ENCODE peak calls at places on chromosomes 16 and 17, in eight cellular contexts. X, V, J, S, F, I, N and G are unnamed samples. For H3K4me1, the result is how much of the 10 kb centered on the place peaks cover.

GRCh38 chr16:10656618-10657017 is 38.1 kb downstream of the TEKT5 start:
- DNase-seq in X (no peak), V (no peak), J (no peak), S (no peak), F (no peak), I (no peak), N (no peak), G (no peak)

GRCh38 chr16:3740186-3740585 is 22.9 kb upstream of the TRAP1 start:
- DNase-seq in X (no peak), V (no peak), J (no peak), S (no peak), F (no peak), I (no peak), N (no peak), G (peak)

GRCh38 chr17:47775181-47775580 is 42.1 kb downstream of the TBX21 start:
- DNase-seq in X (no peak), V (no peak), J (no peak), S (no peak), F (no peak), I (no peak), N (no peak), G (no peak)

GRCh38 chr17:16477255-16477654 is 14.7 kb downstream of the LRRC75A start:
- DNase-seq in X (peak), V (peak), J (peak), S (peak), F (no peak), I (peak), N (no peak), G (peak)

GRCh38 chr16:87297918-87298631 is 19.1 kb downstream of the C16orf95 start:
- DNase-seq in X (peak), V (no peak), J (peak), S (peak), F (no peak), I (peak), N (no peak), G (no peak)

GRCh38 chr16:85800321-85800669 is 800 bp downstream of the COX4I1 start:
- DNase-seq in X (peak), V (no peak), J (no peak), S (peak), F (no peak), I (no peak), N (no peak), G (no peak)

GRCh38 chr17:69724236-69724635 is 309.7 kb downstream of the MAP2K6 start:
- DNase-seq in X (no peak), V (no peak), J (no peak), S (no peak), F (no peak), I (peak), N (no peak), G (no peak)

GRCh38 chr17:81200695-81201580 is 21.8 kb downstream of the CEP131 start:
- DNase-seq in X (peak), V (peak), J (peak), S (peak), F (peak), I (peak), N (no peak), G (no peak)

GRCh38 chr16:67277999-67278772 is 1.1 kb upstream of the PLEKHG4 start:
- DNase-seq in X (peak), V (no peak), J (peak), S (peak), F (no peak), I (peak), N (no peak), G (no peak)

GRCh38 chr17:59899099-59899498 is 6.2 kb downstream of the RPS6KB1 start:
- DNase-seq in X (no peak), V (peak), J (no peak), S (no peak), F (no peak), I (no peak), N (no peak), G (no peak)

GRCh38 chr16:83577201-83577600 is 230.6 kb upstream of the HSBP1 start:
- DNase-seq in X (no peak), V (no peak), J (no peak), S (no peak), F (no peak), I (no peak), N (no peak), G (no peak)

GRCh38 chr16:66159987-66160386 is 206.5 kb upstream of the CDH5 start:
- DNase-seq in X (peak), V (no peak), J (no peak), S (no peak), F (no peak), I (peak), N (no peak), G (no peak)

GRCh38 chr17:50426814-50427787 is 1.1 kb downstream of the ACSF2 start:
- DNase-seq in X (peak), V (peak), J (peak), S (peak), F (peak), I (peak), N (no peak), G (peak)

GRCh38 chr17:34757106-34757505 is 177.7 kb downstream of the TMEM132E start:
- DNase-seq in X (peak), V (no peak), J (no peak), S (no peak), F (no peak), I (no peak), N (no peak), G (peak)

GRCh38 chr17:80348551-80349436 is 66.2 kb upstream of the ENDOV start:
- DNase-seq in X (no peak), V (no peak), J (no peak), S (no peak), F (no peak), I (peak), N (no peak), G (no peak)

GRCh38 chr17:249236-249993 is 68.0 kb upstream of the DOC2B start:
- DNase-seq in X (no peak), V (no peak), J (no peak), S (no peak), F (peak), I (no peak), N (no peak), G (peak)

GRCh38 chr16:49165025-49165424 is 116.6 kb downstream of the CBLN1 start:
- DNase-seq in X (no peak), V (no peak), J (no peak), S (no peak), F (no peak), I (no peak), N (no peak), G (no peak)

GRCh38 chr17:352421-353212 is at the start of gene RPH3AL:
- DNase-seq in X (peak), V (peak), J (no peak), S (peak), F (peak), I (no peak), N (no peak), G (no peak)

GRCh38 chr16:87333101-87333500 is 15.9 kb upstream of the C16orf95 start:
- DNase-seq in X (no peak), V (no peak), J (peak), S (no peak), F (no peak), I (no peak), N (no peak), G (no peak)

GRCh38 chr16:86511317-86512161 is 1.2 kb downstream of the FOXF1 start:
- DNase-seq in X (no peak), V (no peak), J (no peak), S (no peak), F (no peak), I (peak), N (no peak), G (peak)

GRCh38 chr17:9860851-9861250 is 35.1 kb downstream of the GLP2R start:
- DNase-seq in X (no peak), V (no peak), J (no peak), S (no peak), F (no peak), I (no peak), N (no peak), G (no peak)

GRCh38 chr16:72216767-72217166 is 44.8 kb upstream of the PMFBP1 start:
- DNase-seq in X (no peak), V (no peak), J (no peak), S (peak), F (no peak), I (no peak), N (no peak), G (no peak)

GRCh38 chr16:64167851-64168770 is 953.8 kb downstream of the CDH11 start:
- DNase-seq in X (no peak), V (no peak), J (no peak), S (no peak), F (no peak), I (no peak), N (no peak), G (no peak)

GRCh38 chr17:37084375-37084774 is 135.6 kb downstream of the AATF start:
- DNase-seq in X (no peak), V (no peak), J (no peak), S (no peak), F (no peak), I (no peak), N (no peak), G (no peak)

GRCh38 chr16:73329363-73330306 is 281.7 kb upstream of the ZFHX3 start:
- DNase-seq in X (no peak), V (no peak), J (no peak), S (peak), F (no peak), I (no peak), N (no peak), G (no peak)

GRCh38 chr17:6492892-6493674 is 48.8 kb downstream of the PIMREG start:
- DNase-seq in X (no peak), V (peak), J (no peak), S (no peak), F (no peak), I (no peak), N (no peak), G (peak)

GRCh38 chr17:59798111-59798510 is 90.7 kb downstream of the VMP1 start:
- DNase-seq in X (no peak), V (no peak), J (no peak), S (no peak), F (no peak), I (no peak), N (no peak), G (no peak)

GRCh38 chr16:88818610-88818874 is 6.8 kb upstream of the APRT start:
- DNase-seq in X (no peak), V (no peak), J (no peak), S (no peak), F (no peak), I (no peak), N (no peak), G (no peak)

GRCh38 chr16:73792199-73793108 is 504.2 kb upstream of the PSMD7 start:
- DNase-seq in X (no peak), V (no peak), J (no peak), S (no peak), F (no peak), I (no peak), N (no peak), G (no peak)

GRCh38 chr16:22665803-22666202 is 148.2 kb upstream of the HS3ST2 start:
- DNase-seq in X (no peak), V (no peak), J (no peak), S (no peak), F (no peak), I (no peak), N (no peak), G (no peak)

GRCh38 chr17:63439682-63440081 is 6.4 kb downstream of the CYB561 start:
- DNase-seq in X (no peak), V (no peak), J (no peak), S (no peak), F (no peak), I (peak), N (no peak), G (no peak)

GRCh38 chr17:74923538-74924249 is 379 bp upstream of the OTOP2 start:
- DNase-seq in X (peak), V (peak), J (peak), S (peak), F (peak), I (peak), N (no peak), G (no peak)

GRCh38 chr16:68083861-68084503 is 1.2 kb upstream of the NFATC3 start:
- DNase-seq in X (no peak), V (peak), J (no peak), S (peak), F (no peak), I (peak), N (no peak), G (peak)

GRCh38 chr17:76034433-76035185 is 7.5 kb upstream of the EVPL start:
- DNase-seq in X (no peak), V (no peak), J (no peak), S (no peak), F (no peak), I (no peak), N (no peak), G (no peak)
- H3K4me3 ChIP-seq in X (no peak), V (no peak), J (no peak), S (no peak), F (no peak), I (no peak), N (no peak), G (no peak)

GRCh38 chr17:82351713-82352488 is 7.1 kb upstream of the TEX19 start:
- DNase-seq in X (peak), V (peak), J (peak), S (peak), F (peak), I (peak), N (no peak), G (peak)

GRCh38 chr17:82356028-82356427 is 3.0 kb upstream of the TEX19 start:
- DNase-seq in X (no peak), V (no peak), J (no peak), S (no peak), F (peak), I (no peak), N (no peak), G (no peak)

GRCh38 chr17:82351254-82351712 is 7.8 kb upstream of the TEX19 start:
- DNase-seq in X (no peak), V (no peak), J (no peak), S (no peak), F (no peak), I (no peak), N (no peak), G (no peak)

GRCh38 chr17:82354804-82355308 is 4.2 kb upstream of the TEX19 start:
- DNase-seq in X (no peak), V (no peak), J (no peak), S (no peak), F (no peak), I (no peak), N (no peak), G (no peak)

GRCh38 chr17:82353484-82353883 is 5.6 kb upstream of the TEX19 start:
- DNase-seq in X (no peak), V (no peak), J (no peak), S (no peak), F (no peak), I (no peak), N (no peak), G (no peak)
- H3K4me1 ChIP-seq in X (under half), V (under half), J (under half), S (under half), F (under half), I (under half), N (under half), G (under half)

DNA sequence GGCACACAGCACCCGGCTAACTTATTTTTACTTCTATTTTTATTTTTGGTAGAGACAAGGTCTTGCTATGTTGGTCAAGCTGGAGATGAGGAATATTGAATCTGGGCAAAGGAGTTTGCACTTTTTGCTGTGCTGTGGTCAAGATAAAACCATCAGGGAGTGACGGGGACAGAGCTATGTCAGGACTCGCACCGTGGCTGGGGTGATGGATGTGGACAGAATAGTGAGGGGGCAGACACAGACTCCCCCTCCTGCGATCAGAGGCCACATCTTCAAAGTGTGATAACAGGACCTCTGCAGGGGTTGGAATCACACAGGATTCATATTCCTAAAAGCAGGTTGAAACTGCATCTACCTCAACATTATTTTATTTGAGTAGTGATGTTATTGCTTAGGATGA is 25.6 kb downstream of the IL21R start:
- DNase-seq in X (no peak), V (no peak), J (peak), S (no peak), F (peak), I (no peak), N (no peak), G (peak)
- H3K4me3 ChIP-seq in X (no peak), V (no peak), J (no peak), S (no peak), F (no peak), I (no peak), N (peak), G (no peak)

GRCh38 chr17:15442316-15443185 is 24.9 kb downstream of the CDRT4 start:
- DNase-seq in X (no peak), V (no peak), J (no peak), S (no peak), F (no peak), I (no peak), N (no peak), G (peak)
- H3K4me1 ChIP-seq in X (under half), V (under half), J (under half), S (under half), F (under half), I (under half), N (under half), G (under half)

DNA sequence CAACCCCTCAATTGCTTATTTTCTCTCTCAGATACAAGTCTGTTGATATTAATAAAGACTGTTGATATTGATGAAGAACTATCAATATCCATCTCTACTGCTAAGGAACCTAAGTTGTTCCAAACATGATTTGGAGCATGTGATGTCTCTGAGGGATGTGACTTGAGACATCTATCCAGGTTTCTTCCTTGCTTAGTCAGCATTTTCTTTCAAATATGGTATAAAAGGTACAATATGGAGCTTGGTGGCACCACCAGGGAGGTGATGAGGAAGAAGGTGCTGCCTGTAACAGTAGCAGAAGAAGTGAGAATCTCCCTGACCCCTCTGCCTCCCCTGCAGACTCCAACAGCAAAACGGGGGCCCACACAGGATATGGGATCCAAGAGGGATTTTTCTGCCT is 329.0 kb downstream of the MAF start:
- DNase-seq in X (no peak), V (no peak), J (no peak), S (no peak), F (no peak), I (no peak), N (no peak), G (no peak)
- H3K4me3 ChIP-seq in X (no peak), V (no peak), J (no peak), S (no peak), F (no peak), I (no peak), N (no peak), G (no peak)

GRCh38 chr17:39755550-39756375 is 18.0 kb downstream of the GRB7 start:
- DNase-seq in X (peak), V (no peak), J (no peak), S (no peak), F (no peak), I (peak), N (peak), G (peak)
- H3K4me1 ChIP-seq in X (under half), V (under half), J (under half), S (under half), F (under half), I (under half), N (half or more), G (under half)

DNA sequence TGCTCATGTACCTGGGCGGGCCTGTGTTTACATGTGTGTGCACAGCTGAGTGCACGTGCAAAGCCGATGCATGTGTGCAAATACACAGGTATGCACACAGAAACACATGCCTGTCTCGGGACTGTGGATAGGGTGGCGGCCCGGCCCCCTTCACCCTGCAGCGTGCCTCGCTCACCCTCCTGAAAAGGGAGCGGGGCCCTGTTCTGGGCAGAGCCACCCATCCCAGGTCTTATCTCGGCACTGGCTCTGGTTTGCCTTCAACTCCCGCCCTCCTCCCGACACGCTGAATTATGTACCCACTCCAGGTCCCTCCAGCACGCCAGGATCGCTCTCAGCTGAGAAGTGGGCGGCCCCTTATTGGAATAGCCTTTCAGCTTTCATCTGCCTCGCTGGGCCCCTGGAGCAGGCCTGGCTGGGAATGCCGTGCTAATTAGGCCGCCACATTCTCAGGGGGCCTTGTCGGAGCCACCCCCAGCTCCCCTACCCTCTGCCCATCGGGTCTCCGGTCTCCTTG is 77.8 kb downstream of the RTN4RL1 start:
- DNase-seq in X (no peak), V (no peak), J (no peak), S (peak), F (peak), I (no peak), N (no peak), G (no peak)
- H3K4me3 ChIP-seq in X (no peak), V (no peak), J (no peak), S (no peak), F (no peak), I (no peak), N (no peak), G (no peak)

DNA sequence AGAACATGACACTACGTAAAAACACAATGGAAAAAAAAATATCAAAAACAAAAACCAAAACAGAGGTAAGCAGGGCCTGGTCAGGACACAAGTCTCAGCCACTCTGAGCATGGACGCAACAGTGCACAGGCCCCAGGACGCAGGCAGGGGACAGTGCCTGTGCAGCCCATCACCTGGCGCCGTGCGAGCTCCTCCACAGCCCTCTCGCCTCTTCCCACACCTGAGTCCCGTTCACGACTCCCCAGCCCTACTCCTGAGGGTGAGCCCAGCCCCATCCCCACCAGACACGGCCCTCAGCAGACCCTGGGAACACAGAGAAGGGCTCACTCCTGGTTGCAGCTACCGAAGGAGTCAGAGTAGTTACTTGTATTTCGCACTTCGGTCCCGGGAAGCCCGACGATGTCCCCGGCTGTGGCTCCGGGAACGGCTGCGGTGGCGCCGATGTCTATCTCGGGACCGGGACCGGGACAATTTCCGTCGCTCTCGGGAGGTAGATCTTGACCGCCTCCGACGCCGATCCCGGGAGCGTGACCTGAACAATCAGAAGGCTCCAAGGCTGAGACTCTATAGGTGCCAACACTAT is 9.4 kb downstream of the HBQ1 start:
- DNase-seq in X (no peak), V (no peak), J (no peak), S (no peak), F (no peak), I (no peak), N (no peak), G (no peak)
- H3K4me1 ChIP-seq in X (under half), V (under half), J (under half), S (under half), F (under half), I (under half), N (under half), G (under half)